ENCODE peak calls at places on chromosomes 4 and X, in eight cellular contexts. W is A549, B is left ventricle myocardium inferior, J is prostate gland, K is H9, R is esophagus squamous epithelium, N is BE2C, P is kidney. O is an unnamed sample. For H3K4me1, the result is how much of the 10 kb centered on the place peaks cover.

GRCh38 chr4:82217986-82218715 is 155.6 kb downstream of the HNRNPD start:
- DNase-seq in W (no peak), B (no peak), J (no peak), K (no peak), R (no peak), N (no peak), P (no peak), O (no peak)

GRCh38 chrX:97397371-97397770 is 513.7 kb downstream of the RPA4 start:
- DNase-seq in W (no peak), B (no peak), J (no peak), K (no peak), R (no peak), N (no peak), P (no peak), O (no peak)

GRCh38 chrX:70001269-70001668 is 48.5 kb downstream of the AWAT2 start:
- DNase-seq in W (no peak), B (peak), J (no peak), K (no peak), R (no peak), N (no peak), P (no peak), O (no peak)

GRCh38 chrX:47936224-47936939 is 67.4 kb downstream of the ZNF182 start:
- DNase-seq in W (no peak), B (no peak), J (no peak), K (no peak), R (no peak), N (peak), P (no peak), O (peak)

GRCh38 chr4:26807330-26807729 is 53.3 kb upstream of the STIM2 start:
- DNase-seq in W (no peak), B (no peak), J (no peak), K (no peak), R (no peak), N (no peak), P (no peak), O (peak)

GRCh38 chrX:150506486-150506885 is 61.9 kb upstream of the MTM1 start:
- DNase-seq in W (no peak), B (no peak), J (no peak), K (peak), R (no peak), N (no peak), P (no peak), O (no peak)

GRCh38 chrX:98068210-98068609 is 1184.5 kb downstream of the RPA4 start:
- DNase-seq in W (no peak), B (no peak), J (peak), K (no peak), R (no peak), N (no peak), P (no peak), O (no peak)

GRCh38 chr4:189232274-189232673 is 708.4 kb upstream of the FRG1 start:
- DNase-seq in W (no peak), B (no peak), J (peak), K (no peak), R (no peak), N (no peak), P (no peak), O (no peak)

GRCh38 chr4:152659806-152660205 is 20.0 kb downstream of the TMEM154 start:
- DNase-seq in W (no peak), B (no peak), J (no peak), K (no peak), R (no peak), N (no peak), P (no peak), O (no peak)

GRCh38 chr4:152657657-152658056 is 22.1 kb downstream of the TMEM154 start:
- DNase-seq in W (no peak), B (no peak), J (no peak), K (no peak), R (no peak), N (no peak), P (no peak), O (no peak)

GRCh38 chr4:152661649-152662048 is 18.1 kb downstream of the TMEM154 start:
- DNase-seq in W (no peak), B (no peak), J (no peak), K (no peak), R (no peak), N (no peak), P (no peak), O (no peak)

GRCh38 chr4:152663203-152664066 is 16.4 kb downstream of the TMEM154 start:
- DNase-seq in W (no peak), B (no peak), J (no peak), K (no peak), R (no peak), N (no peak), P (no peak), O (no peak)

DNA sequence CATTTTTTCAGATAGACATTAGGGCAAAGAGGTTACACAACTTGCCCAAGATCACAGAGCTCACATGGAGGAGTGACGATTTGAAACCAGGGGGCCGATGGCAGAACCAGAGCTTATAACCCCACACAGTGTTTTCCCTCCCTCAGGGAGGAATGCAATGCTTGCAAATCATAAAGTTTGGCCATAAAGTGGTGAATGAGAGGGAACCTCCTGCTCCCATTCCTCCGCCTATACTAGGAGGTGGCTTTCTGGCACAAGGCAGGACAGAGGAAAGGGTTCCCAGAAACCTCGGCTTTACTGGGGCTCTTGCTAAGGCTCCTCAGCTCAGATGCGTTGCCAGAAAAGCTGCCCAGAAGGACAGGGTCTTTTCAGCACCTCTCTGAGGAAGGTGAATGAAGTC is 19.3 kb downstream of the TMEM154 start:
- DNase-seq in W (no peak), B (no peak), J (no peak), K (no peak), R (no peak), N (no peak), P (no peak), O (no peak)
- H3K4me1 ChIP-seq in W (under half), B (under half), J (under half), K (under half), R (under half), N (under half), P (under half), O (under half)

GRCh38 chr4:87050596-87050995 is 115.8 kb downstream of the AFF1 start:
- DNase-seq in W (no peak), B (peak), J (no peak), K (no peak), R (no peak), N (no peak), P (no peak), O (no peak)

GRCh38 chr4:87049508-87049907 is 114.7 kb downstream of the AFF1 start:
- DNase-seq in W (no peak), B (no peak), J (no peak), K (no peak), R (no peak), N (no peak), P (no peak), O (no peak)

GRCh38 chr4:87053064-87053693 is 118.4 kb downstream of the AFF1 start:
- DNase-seq in W (no peak), B (no peak), J (no peak), K (no peak), R (no peak), N (no peak), P (no peak), O (no peak)

GRCh38 chr4:87052615-87053014 is 117.8 kb downstream of the AFF1 start:
- DNase-seq in W (no peak), B (no peak), J (no peak), K (no peak), R (no peak), N (no peak), P (no peak), O (no peak)

GRCh38 chr4:87051121-87051713 is 116.4 kb downstream of the AFF1 start:
- DNase-seq in W (no peak), B (no peak), J (no peak), K (no peak), R (no peak), N (no peak), P (no peak), O (no peak)
- H3K4me1 ChIP-seq in W (under half), B (half or more), J (under half), K (under half), R (half or more), N (under half), P (under half), O (under half)

GRCh38 chr4:158819942-158820786 is 51.3 kb downstream of the FNIP2 start:
- DNase-seq in W (no peak), B (no peak), J (no peak), K (no peak), R (no peak), N (no peak), P (no peak), O (no peak)
- H3K4me1 ChIP-seq in W (under half), B (half or more), J (under half), K (under half), R (half or more), N (under half), P (under half), O (under half)

DNA sequence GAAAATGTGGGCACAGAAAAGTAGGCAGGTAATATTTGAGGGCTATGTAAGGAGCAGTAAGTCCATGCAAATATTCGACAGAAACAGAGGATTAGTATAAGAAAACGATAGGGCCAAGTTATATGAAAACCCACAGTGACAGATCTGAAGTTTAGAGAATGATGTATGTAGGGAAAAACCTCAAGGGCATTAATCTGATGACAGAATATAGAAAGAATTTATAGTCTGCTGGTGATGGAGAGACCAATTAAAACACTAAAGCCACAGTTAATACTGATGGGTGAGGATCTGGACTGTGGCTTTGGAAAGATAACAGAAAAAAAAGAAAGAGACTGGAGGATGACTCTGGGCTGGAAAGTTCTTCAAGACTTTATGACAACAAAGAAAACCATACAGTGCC is 169.7 kb downstream of the PALLD start:
- DNase-seq in W (no peak), B (no peak), J (no peak), K (no peak), R (no peak), N (no peak), P (no peak), O (no peak)
- H3K4me1 ChIP-seq in W (half or more), B (under half), J (under half), K (under half), R (under half), N (under half), P (under half), O (under half)

GRCh38 chr4:110625593-110626292 is 2.9 kb upstream of the PITX2 start:
- DNase-seq in W (no peak), B (no peak), J (no peak), K (no peak), R (no peak), N (no peak), P (no peak), O (no peak)
- H3K4me1 ChIP-seq in W (under half), B (under half), J (under half), K (under half), R (under half), N (under half), P (under half), O (under half)

GRCh38 chr4:6278801-6279197 is 9.1 kb downstream of the WFS1 start:
- DNase-seq in W (no peak), B (peak), J (no peak), K (no peak), R (no peak), N (peak), P (peak), O (no peak)
- H3K4me1 ChIP-seq in W (under half), B (half or more), J (under half), K (under half), R (half or more), N (half or more), P (under half), O (under half)

GRCh38 chr4:40214038-40214437 is 17.2 kb downstream of the RHOH start:
- DNase-seq in W (no peak), B (no peak), J (no peak), K (no peak), R (no peak), N (no peak), P (no peak), O (no peak)
- H3K4me1 ChIP-seq in W (under half), B (under half), J (under half), K (under half), R (under half), N (under half), P (under half), O (half or more)

O was measured in DND-41.